ENCODE peak calls at places on chromosomes 2 and 18, in four cellular contexts. F, N, M and Y are unnamed samples.

GRCh38 chr2:173216055-173216454 is 138.6 kb upstream of the CDCA7 start:
- DNase-seq in N (no peak), M (no peak), F (no peak), Y (no peak)

GRCh38 chr2:46878886-46879285 is 36.7 kb downstream of the MCFD2 start:
- DNase-seq in F (no peak), N (peak), M (peak), Y (no peak)

GRCh38 chr2:220277445-220277960 is 650.1 kb downstream of the SLC4A3 start:
- DNase-seq in F (no peak), M (peak), N (no peak), Y (no peak)

GRCh38 chr2:217223222-217223930 is 363.5 kb upstream of the TNP1 start:
- DNase-seq in N (no peak), F (peak), M (peak), Y (peak)

GRCh38 chr2:129748653-129749052 is 230.8 kb upstream of the RAB6C start:
- DNase-seq in F (no peak), M (no peak), N (no peak), Y (no peak)

GRCh38 chr2:15042824-15043223 is 410.3 kb downstream of the LRATD1 start:
- DNase-seq in F (no peak), N (no peak), M (peak), Y (no peak)

GRCh38 chr2:215439980-215440512 is 4.2 kb upstream of the FN1 start:
- DNase-seq in F (no peak), N (no peak), M (no peak), Y (no peak)

GRCh38 chr2:232865165-232865564 is 4.9 kb upstream of the SNORC start:
- DNase-seq in M (no peak), N (no peak), F (no peak), Y (no peak)

GRCh38 chr2:85785027-85785822 is 31.4 kb downstream of the ATOH8 start:
- DNase-seq in F (no peak), M (peak), N (no peak), Y (no peak)

GRCh38 chr2:202705446-202706020 is 70.8 kb downstream of the FAM117B start:
- DNase-seq in F (no peak), N (no peak), M (no peak), Y (no peak)

GRCh38 chr2:59025157-59025757 is 784.1 kb upstream of the FANCL start:
- DNase-seq in N (peak), F (peak), M (peak), Y (no peak)

GRCh38 chr2:15432642-15433261 is 128.4 kb downstream of the NBAS start:
- DNase-seq in F (no peak), M (no peak), N (no peak), Y (no peak)

GRCh38 chr18:63850010-63850409 is 37.5 kb upstream of the SERPINB2 start:
- DNase-seq in N (peak), M (peak), F (no peak), Y (no peak)

GRCh38 chr2:224195954-224196571 is 157.0 kb upstream of the SERPINE2 start:
- DNase-seq in F (no peak), M (no peak), N (peak), Y (no peak)